ENCODE peak calls at places on chromosomes 3 and 15, in five cellular contexts. Q, V, H, R and S are unnamed samples.

GRCh38 chr3:57060089-57060829 is at the start of gene SPATA12:
- DNase-seq in V (peak; percentile 91), H (peak; percentile 59), Q (peak; percentile 86), R (no peak), S (peak; percentile 39)

GRCh38 chr3:53286727-53287412 is 31.0 kb upstream of the TKT start:
- DNase-seq in V (no peak), H (no peak), R (no peak), Q (peak; percentile 76), S (no peak)

GRCh38 chr3:46447535-46447934 is 17.2 kb downstream of the LTF start:
- DNase-seq in Q (no peak), H (no peak), R (no peak), V (no peak), S (no peak)

GRCh38 chr3:172383306-172383796 is 64.9 kb downstream of the GHSR start:
- DNase-seq in V (no peak), H (no peak), R (no peak), Q (no peak), S (no peak)

GRCh38 chr15:39497016-39497758 is 83.7 kb upstream of the THBS1 start:
- DNase-seq in Q (no peak), V (no peak), R (no peak), H (no peak), S (no peak)

GRCh38 chr15:41823502-41823901 is 4.4 kb upstream of the JMJD7 start:
- DNase-seq in V (no peak), R (no peak), H (no peak), Q (no peak), S (no peak)

GRCh38 chr15:76169013-76169412 is 109.2 kb downstream of the TMEM266 start:
- DNase-seq in Q (peak; percentile 29), V (no peak), H (peak; percentile 50), R (no peak), S (no peak)

GRCh38 chr3:189406148-189406547 is 225.0 kb upstream of the TP63 start:
- DNase-seq in R (no peak), Q (no peak), V (no peak), H (no peak), S (no peak)

GRCh38 chr3:38114052-38114874 is 22.7 kb downstream of the ACAA1 start:
- DNase-seq in H (no peak), V (no peak), R (no peak), Q (no peak), S (no peak)

GRCh38 chr3:150930839-150931238 is 25.6 kb upstream of the MINDY4B start:
- DNase-seq in H (no peak), V (no peak), Q (no peak), R (no peak), S (no peak)

GRCh38 chr3:4739289-4740236 is 239.7 kb upstream of the BHLHE40 start:
- DNase-seq in V (no peak), H (peak; percentile 95), Q (no peak), R (no peak), S (no peak)

GRCh38 chr3:46812237-46812791 is 50.9 kb downstream of the MYL3 start:
- DNase-seq in V (no peak), Q (peak; percentile 29), R (no peak), H (peak; percentile 89), S (peak; percentile 84)

GRCh38 chr3:55406666-55407425 is 80.3 kb downstream of the WNT5A start:
- DNase-seq in H (no peak), R (no peak), Q (peak; percentile 63), V (no peak), S (no peak)

GRCh38 chr15:90837052-90837621 is 31.3 kb upstream of the FURIN start:
- DNase-seq in Q (no peak), V (no peak), R (no peak), H (peak; percentile 40), S (no peak)

GRCh38 chr3:48088749-48089466 is 72.7 kb upstream of the MAP4 start:
- DNase-seq in V (peak; percentile 89), R (peak; percentile 81), H (peak; percentile 99), Q (peak; percentile 95), S (peak; percentile 97)

GRCh38 chr15:35705030-35705884 is 159.3 kb upstream of the DPH6 start:
- DNase-seq in H (no peak), Q (no peak), V (no peak), R (no peak), S (no peak)

GRCh38 chr3:122183521-122183892 is at the start of gene CASR:
- DNase-seq in V (no peak), H (no peak), R (no peak), Q (no peak), S (no peak)

GRCh38 chr3:64131755-64132154 is 93.5 kb downstream of the PRICKLE2 start:
- DNase-seq in R (no peak), H (no peak), V (no peak), Q (no peak), S (no peak)

GRCh38 chr15:43215961-43216360 is 4.9 kb downstream of the EPB42 start:
- DNase-seq in H (no peak), V (no peak), R (no peak), Q (peak; percentile 54), S (no peak)

GRCh38 chr15:38605744-38606143 is 41.1 kb upstream of the RASGRP1 start:
- DNase-seq in V (no peak), R (no peak), Q (no peak), H (no peak), S (no peak)

GRCh38 chr3:61315874-61316273 is 64.6 kb upstream of the FHIT start:
- DNase-seq in Q (no peak), R (no peak), H (no peak), V (peak; percentile 1), S (no peak)

GRCh38 chr3:15305366-15305844 is 27.0 kb downstream of the SH3BP5 start:
- DNase-seq in H (peak; percentile 97), Q (peak; percentile 49), R (no peak), V (no peak), S (peak; percentile 48)

GRCh38 chr15:59647085-59647484 is 10.2 kb downstream of the GTF2A2 start:
- DNase-seq in Q (no peak), V (no peak), H (no peak), R (no peak), S (no peak)

GRCh38 chr15:50187525-50187924 is 5.5 kb downstream of the SLC27A2 start:
- DNase-seq in V (no peak), H (no peak), R (no peak), Q (no peak), S (no peak)

GRCh38 chr15:77418341-77419049 is 1.4 kb downstream of the PEAK1 start:
- DNase-seq in R (no peak), Q (peak; percentile 49), V (no peak), H (no peak), S (no peak)

GRCh38 chr3:156201411-156202405 is 81.3 kb downstream of the KCNAB1 start:
- DNase-seq in Q (no peak), V (no peak), R (no peak), H (no peak), S (no peak)

GRCh38 chr3:181723568-181724431 is 12.1 kb downstream of the SOX2 start:
- DNase-seq in V (no peak), H (no peak), R (no peak), Q (no peak), S (no peak)

GRCh38 chr3:188861847-188862740 is 309.7 kb upstream of the TPRG1 start:
- DNase-seq in H (no peak), V (no peak), Q (peak; percentile 23), R (no peak), S (no peak)

GRCh38 chr3:81550415-81550814 is 211.0 kb downstream of the GBE1 start:
- DNase-seq in H (no peak), R (no peak), V (no peak), Q (peak; percentile 20), S (no peak)

GRCh38 chr3:62604301-62604700 is 231.0 kb upstream of the FEZF2 start:
- DNase-seq in V (no peak), H (no peak), R (no peak), Q (peak; percentile 88), S (no peak)

GRCh38 chr3:3305087-3305486 is 125.6 kb upstream of the CRBN start:
- DNase-seq in R (no peak), Q (no peak), V (no peak), H (no peak), S (no peak)
- TF ChIP-seq MXI1 in R (no peak), Q (no peak), V (no peak), H (no peak), S (no peak)

GRCh38 chr3:20657566-20657965 is 471.6 kb upstream of the SGO1 start:
- DNase-seq in H (no peak), Q (no peak), R (no peak), V (no peak), S (no peak)

DNA sequence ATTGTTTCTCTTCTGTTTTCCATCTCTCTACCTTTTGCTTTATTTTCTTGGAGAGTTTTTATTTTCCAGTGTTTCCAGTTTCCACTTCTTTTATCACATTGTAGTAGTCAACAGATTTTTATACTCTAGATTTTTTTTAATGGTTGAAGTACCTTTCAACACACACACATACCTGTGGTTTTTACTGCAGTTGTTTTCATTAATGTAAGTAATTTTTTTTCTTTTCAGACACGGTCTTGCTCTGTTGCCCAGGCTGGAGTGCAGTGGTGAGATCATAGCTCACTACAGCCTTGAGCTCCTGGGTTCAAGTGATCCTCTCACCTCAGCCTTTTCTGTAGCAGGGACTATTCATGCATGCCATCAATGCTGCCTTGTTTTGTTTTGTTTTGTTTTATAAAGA is 472.5 kb upstream of the SGO1 start:
- DNase-seq in H (no peak), Q (no peak), V (no peak), R (no peak), S (no peak)
- TF ChIP-seq MXI1 in H (no peak), Q (no peak), V (no peak), R (no peak), S (no peak)

GRCh38 chr15:96418146-96418545 is 87.6 kb downstream of the NR2F2 start:
- DNase-seq in Q (no peak), R (no peak), V (no peak), H (no peak), S (no peak)

GRCh38 chr15:96417760-96418130 is 87.2 kb downstream of the NR2F2 start:
- DNase-seq in Q (no peak), V (no peak), H (no peak), R (no peak), S (no peak)

GRCh38 chr15:96415513-96416217 is 85.2 kb downstream of the NR2F2 start:
- DNase-seq in H (no peak), Q (no peak), V (no peak), R (no peak), S (no peak)

GRCh38 chr15:96416218-96416933 is 85.9 kb downstream of the NR2F2 start:
- DNase-seq in R (no peak), Q (no peak), V (no peak), H (no peak), S (no peak)

GRCh38 chr15:96416934-96417759 is 86.6 kb downstream of the NR2F2 start:
- DNase-seq in Q (peak; percentile 4), H (no peak), V (no peak), R (no peak), S (no peak)
- TF ChIP-seq MXI1 in Q (no peak), H (no peak), V (no peak), R (no peak), S (no peak)

DNA sequence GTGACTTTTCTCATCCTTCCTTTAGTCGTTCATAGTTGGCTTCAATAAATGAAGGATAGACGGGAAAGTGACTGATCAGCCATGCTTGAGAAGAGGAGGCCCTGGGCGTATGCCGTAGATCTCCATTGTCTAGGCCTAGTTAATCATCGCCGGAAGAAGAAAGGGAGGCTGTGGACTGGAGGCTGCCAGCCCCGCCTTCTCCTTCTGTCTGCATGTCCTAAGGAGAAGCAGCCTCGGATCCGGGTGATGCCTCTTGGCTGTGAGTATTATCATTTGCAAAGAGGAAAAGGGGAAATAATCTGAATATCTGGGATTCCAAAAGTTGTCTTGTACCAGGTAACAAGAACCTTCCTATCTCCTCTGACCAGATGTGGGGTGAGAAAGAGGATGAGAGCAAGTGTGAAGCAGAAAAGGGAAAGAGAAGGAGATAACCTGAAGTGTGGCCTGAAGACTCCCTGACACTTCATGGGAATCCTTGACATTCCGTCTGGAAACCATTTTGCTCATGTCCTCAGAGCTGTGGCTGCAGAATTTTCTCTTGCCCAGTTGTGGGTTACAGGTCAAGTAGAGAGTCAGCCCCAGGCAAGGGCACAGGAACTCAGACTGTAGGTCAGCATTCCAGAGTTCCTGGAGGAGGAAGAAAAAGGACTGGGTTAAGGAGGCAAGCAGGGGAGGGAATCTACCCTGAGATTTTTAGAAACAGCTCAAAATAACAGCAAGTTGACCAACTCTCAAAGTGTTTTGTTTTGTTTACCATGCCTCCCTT is 4.3 kb upstream of the THSD4 start:
- DNase-seq in H (no peak), V (no peak), R (no peak), Q (no peak), S (no peak)
- TF ChIP-seq MXI1 in H (no peak), V (no peak), R (no peak), Q (no peak), S (no peak)